ENCODE peak calls at places on chromosomes 5 and 9, in six cellular contexts. G is colonic mucosa; S is CD8-positive, alpha-beta T cell; O is AG04449; M is astrocyte of the spinal cord; C is nephron progenitor cell. J is an unnamed sample.

GRCh38 chr9:136544549-136545064 is 1.2 kb downstream of the NOTCH1 start:
- DNase-seq in G (peak; percentile 87), C (peak; percentile 56), S (peak; percentile 61), O (no peak), M (peak; percentile 22), J (no peak)

GRCh38 chr9:18390393-18390792 is 83.6 kb upstream of the ADAMTSL1 start:
- DNase-seq in S (no peak), O (no peak), M (peak; percentile 33), G (no peak), C (no peak), J (no peak)

GRCh38 chr5:144144956-144145751 is 25.3 kb downstream of the YIPF5 start:
- DNase-seq in S (no peak), C (no peak), O (no peak), G (no peak), M (no peak), J (no peak)

GRCh38 chr5:172435362-172436077 is 18.8 kb downstream of the SH3PXD2B start:
- DNase-seq in O (no peak), C (no peak), M (no peak), G (no peak), S (no peak), J (no peak)

GRCh38 chr5:14237313-14238086 is 94.4 kb downstream of the TRIO start:
- DNase-seq in C (no peak), S (no peak), G (no peak), O (no peak), M (peak; percentile 37), J (no peak)

GRCh38 chr9:71980266-71981018 is 69.0 kb downstream of the C9orf85 start:
- DNase-seq in S (no peak), C (no peak), G (no peak), M (no peak), O (no peak), J (no peak)

GRCh38 chr5:120314201-120314600 is 149.9 kb upstream of the PRR16 start:
- DNase-seq in C (no peak), G (no peak), S (no peak), M (peak; percentile 44), O (no peak), J (peak; percentile 30)

GRCh38 chr9:79764377-79764776 is 192.6 kb downstream of the TLE4 start:
- DNase-seq in G (peak; percentile 30), M (peak; percentile 98), S (no peak), C (no peak), O (peak; percentile 96), J (peak; percentile 99)

GRCh38 chr9:83456226-83456625 is 82.0 kb downstream of the FRMD3 start:
- DNase-seq in C (no peak), M (no peak), G (no peak), O (no peak), S (no peak), J (no peak)

GRCh38 chr5:83368835-83369234 is 102.7 kb upstream of the VCAN start:
- DNase-seq in C (no peak), O (no peak), M (no peak), G (no peak), S (no peak), J (no peak)

GRCh38 chr9:83935276-83935890 is 14.2 kb upstream of the KIF27 start:
- DNase-seq in C (no peak), S (no peak), M (peak; percentile 85), O (no peak), G (no peak), J (peak; percentile 81)

GRCh38 chr9:131394464-131395026 is 659 bp downstream of the PRRC2B start:
- DNase-seq in C (peak; percentile 61), O (no peak), S (peak; percentile 56), M (no peak), G (peak; percentile 42), J (peak; percentile 25)

GRCh38 chr9:75588808-75589207 is 301.7 kb upstream of the PCSK5 start:
- DNase-seq in O (no peak), C (no peak), M (no peak), S (no peak), G (no peak), J (no peak)
- TF ChIP-seq CTCF in O (no peak), C (peak; percentile 26), M (no peak), S (no peak), G (no peak), J (peak; percentile 37)

GRCh38 chr5:168109441-168109840 is 182.0 kb upstream of the WWC1 start:
- DNase-seq in G (no peak), O (no peak), C (no peak), S (no peak), M (no peak), J (no peak)

GRCh38 chr5:168106008-168106761 is 185.3 kb upstream of the WWC1 start:
- DNase-seq in S (no peak), O (peak; percentile 84), G (no peak), M (peak; percentile 70), C (no peak), J (peak; percentile 78)

GRCh38 chr5:168110384-168110783 is 181.1 kb upstream of the WWC1 start:
- DNase-seq in C (no peak), G (no peak), M (no peak), O (no peak), S (no peak), J (no peak)

GRCh38 chr5:168101352-168101751 is 190.1 kb upstream of the WWC1 start:
- DNase-seq in G (no peak), O (no peak), C (no peak), M (no peak), S (no peak), J (no peak)

DNA sequence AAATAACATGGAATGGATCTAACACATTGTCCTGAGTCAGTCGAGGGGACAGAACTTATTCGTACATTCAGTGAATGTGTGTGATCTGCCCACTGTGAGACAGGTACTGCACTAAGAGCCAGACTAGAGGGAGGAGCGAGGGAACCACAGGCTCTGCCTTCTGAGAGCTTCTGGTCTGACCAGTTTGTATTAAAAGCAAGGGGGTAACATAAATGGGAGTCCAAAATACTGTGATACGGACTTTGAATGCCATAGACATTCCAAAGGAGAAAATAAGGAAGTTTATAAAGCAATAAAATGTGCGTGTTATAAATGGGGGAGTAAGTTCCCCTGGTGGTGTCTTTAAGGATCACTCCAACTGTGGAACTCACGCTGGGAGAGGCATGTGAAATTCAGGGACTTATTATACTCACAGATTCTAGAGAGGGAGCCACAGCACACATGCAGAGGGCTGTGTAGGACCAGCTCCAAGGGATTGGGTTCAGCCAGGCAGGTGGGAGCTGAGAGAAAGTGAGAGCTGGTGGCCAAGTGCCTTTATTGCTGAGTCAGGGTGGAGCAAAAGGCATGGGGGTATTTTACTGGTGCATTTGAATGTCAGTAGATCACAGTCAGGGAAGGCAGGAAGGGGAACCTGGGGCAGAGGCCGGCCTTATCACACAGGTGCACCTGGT is 186.5 kb upstream of the WWC1 start:
- DNase-seq in M (peak; percentile 27), S (no peak), G (peak; percentile 71), C (no peak), O (no peak), J (no peak)
- TF ChIP-seq CTCF in M (peak; percentile 17), S (no peak), G (peak; percentile 33), C (peak; percentile 17), O (peak; percentile 3), J (peak; percentile 64)

GRCh38 chr9:22008662-22009562 is at the start of gene CDKN2B:
- DNase-seq in G (peak; percentile 98), M (peak; percentile 97), S (peak; percentile 59), C (peak; percentile 97), O (peak; percentile 72), J (peak; percentile 97)
- TF ChIP-seq CTCF in G (peak; percentile 98), M (peak; percentile 77), S (peak; percentile 69), C (peak; percentile 86), O (peak; percentile 84), J (peak; percentile 99)

DNA sequence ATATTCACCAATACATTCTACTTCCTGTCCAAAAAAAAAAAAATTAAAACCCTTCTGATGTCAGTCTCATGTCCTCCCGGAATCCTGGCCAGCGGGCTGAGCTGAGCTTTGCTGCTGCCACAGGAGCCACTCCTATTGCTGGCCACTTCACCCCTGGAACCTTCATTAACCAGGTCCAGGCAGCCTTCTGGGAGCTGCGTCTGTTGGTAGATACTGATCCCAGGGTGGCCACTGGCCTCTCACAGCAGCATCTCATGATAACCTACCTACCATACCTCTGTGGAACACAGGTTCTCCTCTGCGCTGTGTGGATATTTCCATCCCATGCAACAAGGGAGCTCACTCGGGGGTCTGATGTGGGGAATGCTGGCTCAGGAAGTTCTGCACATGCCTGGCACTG is 21.0 kb upstream of the NPM1 start:
- DNase-seq in C (no peak), S (no peak), M (no peak), O (no peak), G (no peak), J (no peak)
- TF ChIP-seq CTCF in C (no peak), S (no peak), M (no peak), O (no peak), G (no peak), J (no peak)

DNA sequence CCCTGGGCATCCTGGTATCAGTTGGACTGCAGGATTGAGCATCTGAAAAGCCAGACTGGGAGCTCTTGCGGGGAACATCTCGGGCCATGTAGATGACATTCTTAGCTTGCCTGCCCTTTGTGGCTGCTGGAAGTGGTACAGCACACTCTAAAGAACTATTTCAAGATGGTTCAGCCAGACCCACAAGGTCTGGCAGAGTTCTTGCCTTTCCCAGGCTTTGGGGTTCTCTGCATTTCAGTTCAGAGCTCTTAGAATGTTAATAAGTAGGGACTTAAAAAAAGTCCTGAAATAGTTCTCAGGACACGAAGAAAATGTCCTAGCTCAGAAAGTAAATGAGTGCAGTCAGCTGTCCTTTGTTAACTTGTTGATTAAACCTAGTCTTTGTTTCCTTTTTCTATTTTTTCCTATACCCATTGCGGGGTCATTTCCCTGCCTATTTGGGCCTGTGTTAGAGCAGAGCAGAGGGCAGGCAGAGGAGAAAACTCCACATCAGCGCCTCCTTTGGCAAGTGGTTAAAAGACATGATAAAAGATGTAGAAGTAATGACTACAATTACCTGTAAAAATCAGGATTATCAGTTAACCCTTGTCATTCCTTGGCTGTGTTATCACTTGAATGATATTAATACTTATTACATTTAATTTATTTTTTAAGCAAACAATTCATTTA is 291.5 kb downstream of the ZSWIM6 start:
- DNase-seq in M (peak; percentile 43), G (no peak), S (no peak), C (no peak), O (no peak), J (no peak)
- TF ChIP-seq CTCF in M (peak; percentile 31), G (no peak), S (no peak), C (peak; percentile 51), O (no peak), J (peak; percentile 49)

DNA sequence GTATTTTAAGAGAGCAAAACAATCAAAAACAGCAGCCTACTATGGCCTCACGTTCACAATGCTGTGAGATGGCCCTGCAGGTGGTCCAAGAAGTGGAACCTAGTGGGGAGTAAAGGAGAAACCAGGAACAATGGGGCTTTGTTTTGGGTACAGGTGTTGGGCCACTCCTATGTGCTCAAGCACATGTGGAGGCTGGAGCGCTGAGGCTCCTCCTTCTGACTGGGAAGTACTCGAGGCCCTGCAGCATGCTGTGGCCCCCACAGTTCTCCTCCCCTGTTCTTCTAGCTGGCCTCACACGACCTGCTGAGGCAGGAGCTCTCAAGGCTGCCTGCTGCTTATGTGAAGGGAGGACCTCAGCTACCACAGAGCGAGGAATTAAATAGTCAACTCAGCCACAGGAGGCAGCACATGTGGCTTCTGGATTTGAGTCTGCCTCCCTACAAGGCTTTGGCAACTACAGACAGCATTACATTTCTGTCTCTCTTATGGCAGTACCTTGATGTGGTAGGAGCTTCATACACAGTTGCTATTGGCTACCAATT is 482.3 kb downstream of the SPOCK1 start:
- DNase-seq in O (no peak), S (no peak), G (no peak), C (no peak), M (no peak), J (no peak)
- TF ChIP-seq CTCF in O (no peak), S (no peak), G (no peak), C (no peak), M (no peak), J (no peak)